ENCODE peak calls at places on chromosomes 3 and 15, in nine cellular contexts. Q is AG04450; D is retina; U is SW480; O is activated CD4-positive, alpha-beta T cell treated with anti-CD3 and anti-CD28 coated beads for 36 hours; Z is globus pallidus; A is mesothelial cell of epicardium; P is M059J; L is naive B cell. M is an unnamed sample.

GRCh38 chr15:94587071-94587470 is 355.7 kb downstream of the MCTP2 start:
- DNase-seq in Q (no peak), D (no peak), U (no peak), O (no peak), Z (no peak), A (no peak), P (no peak), L (no peak), M (no peak)

GRCh38 chr15:51281368-51281967 is 56.9 kb downstream of the CYP19A1 start:
- DNase-seq in Q (no peak), D (peak), U (peak), O (peak), Z (peak), A (peak), P (peak), L (no peak), M (no peak)

GRCh38 chr15:101121511-101122090 is 130.2 kb downstream of the CHSY1 start:
- DNase-seq in Q (no peak), D (peak), U (no peak), O (peak), Z (peak), A (peak), P (peak), L (peak), M (no peak)

GRCh38 chr3:3200632-3201212 is 21.2 kb upstream of the CRBN start:
- DNase-seq in Q (peak), D (peak), U (peak), O (peak), Z (peak), A (peak), P (peak), L (peak), M (no peak)

GRCh38 chr3:42529463-42529862 is 27.0 kb downstream of the VIPR1 start:
- DNase-seq in Q (no peak), D (no peak), U (no peak), O (no peak), Z (no peak), A (no peak), P (no peak), L (no peak), M (no peak)

GRCh38 chr3:109731639-109732473 is 394.5 kb upstream of the DPPA4 start:
- DNase-seq in Q (peak), D (peak), U (peak), O (peak), Z (peak), A (peak), P (peak), L (peak), M (peak)

GRCh38 chr3:49876567-49876966 is 6.9 kb upstream of the CAMKV start:
- DNase-seq in Q (no peak), D (no peak), U (no peak), O (no peak), Z (no peak), A (no peak), P (no peak), L (no peak), M (no peak)

GRCh38 chr3:29384640-29385039 is 103.8 kb downstream of the RBMS3 start:
- DNase-seq in Q (no peak), D (no peak), U (no peak), O (no peak), Z (no peak), A (no peak), P (peak), L (no peak), M (no peak)

GRCh38 chr3:39383913-39384664 is 919 bp downstream of the SLC25A38 start:
- DNase-seq in Q (peak), D (peak), U (peak), O (peak), Z (peak), A (peak), P (peak), L (peak), M (peak)

GRCh38 chr3:51673181-51673801 is 2.2 kb downstream of the TEX264 start:
- DNase-seq in Q (no peak), D (no peak), U (no peak), O (no peak), Z (no peak), A (no peak), P (no peak), L (no peak), M (peak)

GRCh38 chr15:78315686-78316085 is 16.3 kb upstream of the SKIC8 start:
- DNase-seq in Q (no peak), D (peak), U (no peak), O (peak), Z (no peak), A (no peak), P (peak), L (no peak), M (no peak)

GRCh38 chr3:177111541-177111949 is 85.7 kb downstream of the TBL1XR1 start:
- DNase-seq in Q (no peak), D (no peak), U (peak), O (no peak), Z (no peak), A (no peak), P (no peak), L (no peak), M (no peak)

GRCh38 chr3:197031315-197032285 is 2.0 kb upstream of the MELTF start:
- DNase-seq in Q (peak), D (no peak), U (peak), O (peak), Z (peak), A (no peak), P (peak), L (no peak), M (peak)

GRCh38 chr15:50251638-50252182 is 13.8 kb downstream of the HDC start:
- DNase-seq in Q (no peak), D (no peak), U (no peak), O (no peak), Z (no peak), A (no peak), P (peak), L (no peak), M (no peak)

GRCh38 chr3:126433496-126434263 is 39.0 kb downstream of the CFAP100 start:
- DNase-seq in Q (no peak), D (no peak), U (no peak), O (no peak), Z (no peak), A (no peak), P (no peak), L (no peak), M (no peak)

GRCh38 chr3:108940166-108940565 is 13.5 kb downstream of the GUCA1C start:
- DNase-seq in Q (no peak), D (no peak), U (no peak), O (no peak), Z (no peak), A (no peak), P (peak), L (no peak), M (no peak)

GRCh38 chr3:32569540-32570425 is 875 bp downstream of the DYNC1LI1 start:
- DNase-seq in Q (no peak), D (peak), U (peak), O (peak), Z (peak), A (no peak), P (peak), L (no peak), M (no peak)

GRCh38 chr3:23650371-23651140 is 155.2 kb upstream of the UBE2E1 start:
- DNase-seq in Q (peak), D (peak), U (no peak), O (no peak), Z (no peak), A (no peak), P (peak), L (no peak), M (no peak)

GRCh38 chr15:38145671-38146111 is 106.9 kb upstream of the SPRED1 start:
- DNase-seq in Q (no peak), D (peak), U (no peak), O (no peak), Z (peak), A (no peak), P (peak), L (no peak), M (no peak)

GRCh38 chr3:150922611-150923010 is 17.4 kb upstream of the MINDY4B start:
- DNase-seq in Q (no peak), D (no peak), U (peak), O (no peak), Z (no peak), A (no peak), P (peak), L (no peak), M (no peak)

GRCh38 chr3:16807981-16808380 is 76.8 kb upstream of the PLCL2 start:
- DNase-seq in Q (no peak), D (no peak), U (no peak), O (no peak), Z (no peak), A (no peak), P (no peak), L (no peak), M (no peak)

GRCh38 chr3:116064646-116065045 is 380.6 kb downstream of the LSAMP start:
- DNase-seq in Q (no peak), D (no peak), U (no peak), O (no peak), Z (no peak), A (no peak), P (peak), L (no peak), M (no peak)

GRCh38 chr3:47542614-47543173 is 29.2 kb upstream of the ELP6 start:
- DNase-seq in Q (no peak), D (peak), U (no peak), O (no peak), Z (peak), A (no peak), P (no peak), L (no peak), M (no peak)

GRCh38 chr3:87771338-87772059 is 287.3 kb downstream of the CGGBP1 start:
- DNase-seq in Q (no peak), D (no peak), U (peak), O (peak), Z (peak), A (no peak), P (peak), L (peak), M (no peak)

GRCh38 chr3:59085976-59086375 is 36.2 kb upstream of the CFAP20DC start:
- DNase-seq in Q (no peak), D (no peak), U (no peak), O (no peak), Z (no peak), A (no peak), P (no peak), L (no peak), M (no peak)

GRCh38 chr3:9153763-9154601 is 95.5 kb downstream of the SRGAP3 start:
- DNase-seq in Q (no peak), D (no peak), U (no peak), O (no peak), Z (no peak), A (no peak), P (no peak), L (no peak), M (no peak)

GRCh38 chr15:22808761-22809280 is 22.4 kb downstream of the NIPA1 start:
- DNase-seq in Q (no peak), D (no peak), U (no peak), O (no peak), Z (no peak), A (no peak), P (peak), L (no peak), M (no peak)